ENCODE peak calls at places on chromosome 19, in seven cellular contexts. S is HepG2, O is A549, T is HCT116, Y is GM23338, U is SK-N-SH, G is K562. I is an unnamed sample.
A peak's percentile ranks its signal among the peaks of the same experiment; 100 is the strongest.

GRCh38 chr19:29724102-29724641 is 9.1 kb upstream of the C19orf12 start:
- DNase-seq in S (no peak), O (no peak), T (no peak), Y (peak; percentile 75), U (no peak), G (peak; percentile 23), I (no peak)

GRCh38 chr19:37506387-37507166 is at the start of gene ZNF793:
- DNase-seq in S (no peak), O (no peak), T (no peak), Y (peak; percentile 93), U (peak; percentile 75), G (no peak), I (peak; percentile 82)

GRCh38 chr19:49441960-49442350 is 628 bp upstream of the SLC17A7 start:
- DNase-seq in S (no peak), O (no peak), T (no peak), Y (no peak), U (peak; percentile 10), G (no peak), I (no peak)

GRCh38 chr19:21505459-21506393 is at the start of gene ZNF429:
- DNase-seq in S (peak; percentile 87), O (no peak), T (no peak), Y (peak; percentile 99), U (peak; percentile 90), G (peak; percentile 84), I (peak; percentile 61)

GRCh38 chr19:8387688-8388611 is 2.2 kb upstream of the RAB11B start:
- DNase-seq in S (peak; percentile 97), O (peak; percentile 44), T (no peak), Y (no peak), U (no peak), G (no peak), I (no peak)

GRCh38 chr19:10009269-10009665 is 1.0 kb downstream of the COL5A3 start:
- DNase-seq in S (no peak), O (no peak), T (no peak), Y (peak; percentile 87), U (peak; percentile 60), G (peak; percentile 95), I (no peak)

GRCh38 chr19:56309511-56310185 is 5.0 kb downstream of the ZSCAN5A start:
- DNase-seq in S (peak; percentile 39), O (no peak), T (peak; percentile 56), Y (peak; percentile 90), U (peak; percentile 80), G (peak; percentile 80), I (no peak)

GRCh38 chr19:31054430-31054829 is 294.8 kb downstream of the TSHZ3 start:
- DNase-seq in S (no peak), O (peak; percentile 28), T (no peak), Y (peak; percentile 86), U (peak; percentile 44), G (no peak), I (peak; percentile 17)

GRCh38 chr19:54169149-54169731 is 3.7 kb downstream of the TMC4 start:
- DNase-seq in S (no peak), O (no peak), T (no peak), Y (peak; percentile 18), U (no peak), G (no peak), I (no peak)

GRCh38 chr19:38316477-38317067 is 825 bp upstream of the YIF1B start:
- DNase-seq in S (no peak), O (no peak), T (no peak), Y (no peak), U (no peak), G (no peak), I (no peak)

GRCh38 chr19:18587962-18588610 is 512 bp upstream of the REX1BD start:
- DNase-seq in S (peak; percentile 53), O (no peak), T (no peak), Y (no peak), U (no peak), G (no peak), I (no peak)

GRCh38 chr19:17303940-17304267 is 679 bp upstream of the ABHD8 start:
- DNase-seq in S (no peak), O (no peak), T (no peak), Y (no peak), U (no peak), G (no peak), I (no peak)

GRCh38 chr19:43809762-43810696 is 7.8 kb upstream of the LYPD5 start:
- DNase-seq in S (peak; percentile 29), O (peak; percentile 46), T (peak; percentile 63), Y (peak; percentile 81), U (peak; percentile 55), G (peak; percentile 46), I (peak; percentile 15)

GRCh38 chr19:10769533-10770491 is 51.9 kb downstream of the DNM2 start:
- DNase-seq in S (peak; percentile 76), O (no peak), T (no peak), Y (peak; percentile 39), U (peak; percentile 80), G (peak; percentile 56), I (no peak)

GRCh38 chr19:52296773-52297600 is at the start of gene ZNF480:
- DNase-seq in S (peak; percentile 68), O (peak; percentile 63), T (peak; percentile 18), Y (peak; percentile 89), U (peak; percentile 93), G (peak; percentile 93), I (peak; percentile 8)

GRCh38 chr19:58346961-58347929 is 6.0 kb downstream of the A1BG start:
- DNase-seq in S (no peak), O (peak; percentile 65), T (no peak), Y (peak; percentile 81), U (peak; percentile 100), G (peak; percentile 99), I (no peak)

GRCh38 chr19:5992756-5993155 is 14.8 kb upstream of the RANBP3 start:
- DNase-seq in S (no peak), O (no peak), T (no peak), Y (no peak), U (no peak), G (no peak), I (no peak)

GRCh38 chr19:13118424-13119193 is 545 bp downstream of the NACC1 start:
- DNase-seq in S (peak; percentile 50), O (peak; percentile 38), T (no peak), Y (peak; percentile 97), U (peak; percentile 83), G (peak; percentile 91), I (no peak)

GRCh38 chr19:17719730-17720486 is 628 bp downstream of the MAP1S start:
- DNase-seq in S (no peak), O (no peak), T (no peak), Y (peak; percentile 43), U (peak; percentile 79), G (peak; percentile 66), I (no peak)

GRCh38 chr19:1970003-1970805 is 29.2 kb downstream of the CSNK1G2 start:
- DNase-seq in S (no peak), O (no peak), T (no peak), Y (no peak), U (no peak), G (no peak), I (no peak)

GRCh38 chr19:50562329-50562728 is 5.9 kb downstream of the LRRC4B start:
- DNase-seq in S (no peak), O (no peak), T (no peak), Y (no peak), U (no peak), G (no peak), I (no peak)

GRCh38 chr19:27972291-27973040 is 1240.5 kb downstream of the UQCRFS1 start:
- DNase-seq in S (no peak), O (no peak), T (no peak), Y (no peak), U (no peak), G (no peak), I (no peak)

GRCh38 chr19:28045621-28046020 is 1167.3 kb downstream of the UQCRFS1 start:
- DNase-seq in S (no peak), O (no peak), T (no peak), Y (no peak), U (no peak), G (no peak), I (no peak)

GRCh38 chr19:46350029-46350757 is 3.3 kb downstream of the PPP5C start:
- DNase-seq in S (no peak), O (no peak), T (no peak), Y (no peak), U (no peak), G (peak; percentile 31), I (no peak)

GRCh38 chr19:57282011-57282636 is 1.8 kb downstream of the ZNF460 start:
- DNase-seq in S (no peak), O (no peak), T (no peak), Y (no peak), U (no peak), G (no peak), I (no peak)

DNA sequence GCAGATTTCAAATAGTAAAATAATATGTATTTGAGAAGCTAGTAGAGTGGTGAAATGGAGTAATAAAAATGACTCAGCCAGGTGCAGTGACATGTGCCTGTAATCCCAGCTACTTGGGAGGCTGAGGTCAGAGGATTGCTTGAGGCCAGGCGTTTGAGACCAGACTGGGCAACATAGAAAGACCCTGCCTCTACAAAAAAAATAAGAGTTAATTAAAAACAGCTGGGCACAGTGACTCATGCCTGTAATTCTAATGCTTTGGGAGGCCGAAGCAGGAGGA is 33.8 kb upstream of the CEBPG start:
- DNase-seq in S (no peak), O (no peak), T (no peak), Y (no peak), U (no peak), G (no peak), I (no peak)
- TF ChIP-seq CTCF in S (no peak), O (no peak), T (no peak), Y (no peak), U (no peak), G (no peak), I (no peak)

GRCh38 chr19:14419038-14419813 is at the start of gene DDX39A:
- DNase-seq in S (peak; percentile 99), O (peak; percentile 94), T (peak; percentile 99), Y (peak; percentile 100), U (peak; percentile 95), G (peak; percentile 94), I (peak; percentile 93)
- TF ChIP-seq REST in S (no peak), O (no peak), T (no peak), Y (no peak), U (no peak), G (no peak), I (no peak)

DNA sequence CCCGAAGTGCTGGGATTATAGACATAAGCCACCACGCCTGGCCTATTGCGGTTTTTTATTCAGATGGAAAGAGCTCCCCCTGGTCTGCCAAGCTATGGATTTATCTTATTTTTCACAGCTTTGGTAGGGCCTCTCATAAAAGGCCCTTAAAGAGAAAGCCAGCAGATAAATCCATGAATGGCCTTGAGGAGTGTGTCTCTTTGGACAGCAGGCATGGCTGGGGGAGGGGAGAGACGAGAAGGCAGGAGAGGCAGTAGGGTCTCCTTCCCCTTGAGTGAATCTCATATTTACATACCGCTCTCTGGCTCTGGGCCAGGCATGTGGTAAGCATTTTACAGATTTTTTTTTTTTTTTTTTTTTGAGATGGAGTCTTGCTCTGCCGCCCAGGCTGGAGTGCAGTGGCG is 25.2 kb downstream of the MARK4 start:
- DNase-seq in S (peak; percentile 87), O (no peak), T (no peak), Y (no peak), U (peak; percentile 68), G (no peak), I (no peak)
- TF ChIP-seq CTCF in S (no peak), O (no peak), T (no peak), Y (no peak), U (no peak), G (no peak), I (no peak)

DNA sequence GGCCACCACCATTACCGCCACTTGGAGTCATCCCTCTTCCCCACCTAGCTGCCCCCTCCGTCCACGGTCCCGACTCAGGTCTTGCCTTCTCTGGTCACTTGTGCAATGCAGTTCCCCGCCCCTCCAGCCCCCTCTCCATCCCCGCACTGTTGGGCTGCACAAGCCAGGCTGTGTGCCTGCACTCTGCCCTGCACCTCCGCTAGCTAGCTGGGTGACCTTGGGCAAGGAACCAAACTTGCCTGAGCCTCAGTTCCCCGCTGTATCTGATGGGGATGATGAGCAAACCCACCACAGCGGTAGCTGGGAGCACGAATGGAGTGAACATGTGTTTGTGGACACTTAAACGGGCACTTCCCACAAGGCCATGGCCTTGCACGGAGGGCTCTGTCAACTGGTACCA is 5.6 kb upstream of the TMEM147 start:
- DNase-seq in S (peak; percentile 21), O (no peak), T (no peak), Y (no peak), U (no peak), G (no peak), I (no peak)
- TF ChIP-seq REST in S (no peak), O (no peak), T (no peak), Y (no peak), U (no peak), G (no peak), I (no peak)

I was measured in Panc1.